ENCODE peak calls at places on chromosomes 7 and 10, in eight cellular contexts. One of them, this sample, is unnamed.

GRCh38 chr10:34743804-34744203 is 71.3 kb downstream of the PARD3 start:
- DNase-seq in colonic mucosa: no peak
- DNase-seq in CD8-positive, alpha-beta T cell: no peak
- DNase-seq in BJ: no peak
- DNase-seq in AG10803: peak; percentile 71
- DNase-seq in tibial nerve: no peak
- DNase-seq in heart left ventricle: peak; percentile 68
- DNase-seq in ovary: peak; percentile 29
- DNase-seq in this sample: no peak

GRCh38 chr7:29957921-29958320 is 31.7 kb downstream of the SCRN1 start:
- DNase-seq in tibial nerve: no peak
- DNase-seq in BJ: no peak
- DNase-seq in ovary: no peak
- DNase-seq in heart left ventricle: no peak
- DNase-seq in CD8-positive, alpha-beta T cell: no peak
- DNase-seq in AG10803: no peak
- DNase-seq in colonic mucosa: no peak
- DNase-seq in this sample: no peak

GRCh38 chr10:72334196-72334831 is 20.4 kb downstream of the DNAJB12 start:
- DNase-seq in BJ: no peak
- DNase-seq in ovary: peak; percentile 84
- DNase-seq in AG10803: no peak
- DNase-seq in CD8-positive, alpha-beta T cell: no peak
- DNase-seq in colonic mucosa: no peak
- DNase-seq in tibial nerve: no peak
- DNase-seq in heart left ventricle: peak; percentile 66
- DNase-seq in this sample: peak; percentile 88

GRCh38 chr10:46285300-46285699 is 1.5 kb upstream of the ANTXRL start:
- DNase-seq in AG10803: no peak
- DNase-seq in tibial nerve: no peak
- DNase-seq in BJ: no peak
- DNase-seq in heart left ventricle: no peak
- DNase-seq in CD8-positive, alpha-beta T cell: no peak
- DNase-seq in ovary: no peak
- DNase-seq in colonic mucosa: no peak
- DNase-seq in this sample: no peak

GRCh38 chr7:111362660-111363059 is 199.6 kb downstream of the IMMP2L start:
- DNase-seq in BJ: no peak
- DNase-seq in CD8-positive, alpha-beta T cell: no peak
- DNase-seq in ovary: no peak
- DNase-seq in tibial nerve: no peak
- DNase-seq in AG10803: peak; percentile 51
- DNase-seq in colonic mucosa: no peak
- DNase-seq in heart left ventricle: no peak
- DNase-seq in this sample: no peak

GRCh38 chr7:51310131-51310583 is 6.5 kb downstream of the COBL start:
- DNase-seq in CD8-positive, alpha-beta T cell: no peak
- DNase-seq in ovary: no peak
- DNase-seq in BJ: no peak
- DNase-seq in colonic mucosa: no peak
- DNase-seq in AG10803: no peak
- DNase-seq in heart left ventricle: no peak
- DNase-seq in tibial nerve: no peak
- DNase-seq in this sample: no peak

GRCh38 chr7:101420436-101420835 is 57.8 kb downstream of the COL26A1 start:
- DNase-seq in tibial nerve: no peak
- DNase-seq in heart left ventricle: no peak
- DNase-seq in colonic mucosa: no peak
- DNase-seq in AG10803: no peak
- DNase-seq in BJ: no peak
- DNase-seq in CD8-positive, alpha-beta T cell: no peak
- DNase-seq in ovary: no peak
- DNase-seq in this sample: no peak

GRCh38 chr7:72546586-72546985 is 134.4 kb upstream of the CALN1 start:
- DNase-seq in colonic mucosa: no peak
- DNase-seq in CD8-positive, alpha-beta T cell: no peak
- DNase-seq in AG10803: no peak
- DNase-seq in tibial nerve: no peak
- DNase-seq in ovary: no peak
- DNase-seq in BJ: no peak
- DNase-seq in heart left ventricle: no peak
- DNase-seq in this sample: no peak

GRCh38 chr7:152395115-152395514 is 40.7 kb downstream of the KMT2C start:
- DNase-seq in CD8-positive, alpha-beta T cell: no peak
- DNase-seq in AG10803: no peak
- DNase-seq in BJ: no peak
- DNase-seq in colonic mucosa: no peak
- DNase-seq in tibial nerve: no peak
- DNase-seq in ovary: no peak
- DNase-seq in heart left ventricle: no peak
- DNase-seq in this sample: peak; percentile 21

GRCh38 chr10:87803831-87804230 is 14.2 kb downstream of the ATAD1 start:
- DNase-seq in AG10803: no peak
- DNase-seq in heart left ventricle: no peak
- DNase-seq in CD8-positive, alpha-beta T cell: no peak
- DNase-seq in colonic mucosa: no peak
- DNase-seq in tibial nerve: no peak
- DNase-seq in ovary: no peak
- DNase-seq in BJ: no peak
- DNase-seq in this sample: no peak

GRCh38 chr10:126872768-126873167 is 32.5 kb upstream of the DOCK1 start:
- DNase-seq in CD8-positive, alpha-beta T cell: no peak
- DNase-seq in heart left ventricle: no peak
- DNase-seq in ovary: no peak
- DNase-seq in colonic mucosa: no peak
- DNase-seq in AG10803: no peak
- DNase-seq in BJ: no peak
- DNase-seq in tibial nerve: no peak
- DNase-seq in this sample: no peak

GRCh38 chr10:16835223-16835622 is 18.0 kb upstream of the RSU1 start:
- DNase-seq in heart left ventricle: no peak
- DNase-seq in BJ: no peak
- DNase-seq in AG10803: no peak
- DNase-seq in ovary: no peak
- DNase-seq in tibial nerve: no peak
- DNase-seq in colonic mucosa: no peak
- DNase-seq in CD8-positive, alpha-beta T cell: no peak
- DNase-seq in this sample: no peak

GRCh38 chr7:116728413-116728812 is 56.4 kb downstream of the MET start:
- DNase-seq in AG10803: no peak
- DNase-seq in tibial nerve: no peak
- DNase-seq in CD8-positive, alpha-beta T cell: no peak
- DNase-seq in colonic mucosa: no peak
- DNase-seq in heart left ventricle: no peak
- DNase-seq in BJ: no peak
- DNase-seq in ovary: no peak
- DNase-seq in this sample: no peak

GRCh38 chr7:149824748-149825566 is 13.2 kb upstream of the ZNF862 start:
- DNase-seq in colonic mucosa: no peak
- DNase-seq in tibial nerve: no peak
- DNase-seq in ovary: no peak
- DNase-seq in heart left ventricle: no peak
- DNase-seq in CD8-positive, alpha-beta T cell: no peak
- DNase-seq in BJ: no peak
- DNase-seq in AG10803: no peak
- DNase-seq in this sample: no peak

GRCh38 chr7:86372262-86372661 is 271.4 kb upstream of the GRM3 start:
- DNase-seq in colonic mucosa: no peak
- DNase-seq in ovary: no peak
- DNase-seq in CD8-positive, alpha-beta T cell: no peak
- DNase-seq in tibial nerve: no peak
- DNase-seq in heart left ventricle: no peak
- DNase-seq in AG10803: no peak
- DNase-seq in BJ: no peak
- DNase-seq in this sample: no peak

GRCh38 chr7:84193787-84194186 is 802 bp downstream of the SEMA3A start:
- DNase-seq in CD8-positive, alpha-beta T cell: no peak
- DNase-seq in heart left ventricle: no peak
- DNase-seq in ovary: no peak
- DNase-seq in BJ: no peak
- DNase-seq in AG10803: no peak
- DNase-seq in colonic mucosa: no peak
- DNase-seq in tibial nerve: no peak
- DNase-seq in this sample: no peak

GRCh38 chr10:29480281-29480954 is 154.4 kb downstream of the SVIL start:
- DNase-seq in BJ: no peak
- DNase-seq in AG10803: no peak
- DNase-seq in tibial nerve: no peak
- DNase-seq in heart left ventricle: no peak
- DNase-seq in CD8-positive, alpha-beta T cell: no peak
- DNase-seq in ovary: no peak
- DNase-seq in colonic mucosa: no peak
- DNase-seq in this sample: no peak

GRCh38 chr7:45157286-45157652 is 322 bp upstream of the RAMP3 start:
- DNase-seq in CD8-positive, alpha-beta T cell: no peak
- DNase-seq in heart left ventricle: no peak
- DNase-seq in tibial nerve: no peak
- DNase-seq in colonic mucosa: no peak
- DNase-seq in ovary: no peak
- DNase-seq in BJ: no peak
- DNase-seq in AG10803: no peak
- DNase-seq in this sample: no peak
- H3K4me3 ChIP-seq in CD8-positive, alpha-beta T cell: no peak overlapping the region
- H3K4me3 ChIP-seq in heart left ventricle: peak overlapping the region; percentile 60
- H3K4me3 ChIP-seq in tibial nerve: peak overlapping the region; percentile 7
- H3K4me3 ChIP-seq in colonic mucosa: no peak overlapping the region
- H3K4me3 ChIP-seq in ovary: peak overlapping the region; percentile 18
- H3K4me3 ChIP-seq in BJ: no peak overlapping the region
- H3K4me3 ChIP-seq in AG10803: no peak overlapping the region
- H3K4me3 ChIP-seq in this sample: no peak overlapping the region

DNA sequence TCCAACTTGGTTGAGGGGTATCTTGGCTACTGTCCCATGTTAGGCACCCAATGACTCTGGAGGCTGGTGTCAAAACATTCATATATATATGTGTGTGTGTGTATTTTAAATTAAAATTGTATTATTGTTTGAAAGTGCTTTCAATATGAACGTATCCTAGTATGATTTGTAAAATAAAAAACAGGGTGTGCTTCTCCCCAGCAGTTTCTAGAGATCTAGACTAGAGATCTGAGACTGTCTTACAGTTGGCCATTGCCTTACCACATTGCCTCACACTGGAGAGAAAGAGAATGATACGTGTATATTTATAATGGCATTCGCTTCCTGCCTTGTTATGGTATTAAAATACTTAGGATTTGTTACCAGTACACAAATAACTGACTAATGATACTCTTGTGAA is 1.2 kb downstream of the BAG3 start:
- DNase-seq in AG10803: peak; percentile 72
- DNase-seq in ovary: no peak
- DNase-seq in tibial nerve: peak; percentile 32
- DNase-seq in BJ: peak; percentile 35
- DNase-seq in colonic mucosa: peak; percentile 29
- DNase-seq in heart left ventricle: no peak
- DNase-seq in CD8-positive, alpha-beta T cell: no peak
- DNase-seq in this sample: peak; percentile 56
- TF ChIP-seq CTCF in AG10803: peak; percentile 50
- TF ChIP-seq CTCF in ovary: no peak
- TF ChIP-seq CTCF in tibial nerve: no peak
- TF ChIP-seq CTCF in BJ: peak; percentile 46
- TF ChIP-seq CTCF in colonic mucosa: peak; percentile 25
- TF ChIP-seq CTCF in heart left ventricle: peak; percentile 52
- TF ChIP-seq CTCF in CD8-positive, alpha-beta T cell: peak; percentile 50
- TF ChIP-seq CTCF in this sample: peak; percentile 45

DNA sequence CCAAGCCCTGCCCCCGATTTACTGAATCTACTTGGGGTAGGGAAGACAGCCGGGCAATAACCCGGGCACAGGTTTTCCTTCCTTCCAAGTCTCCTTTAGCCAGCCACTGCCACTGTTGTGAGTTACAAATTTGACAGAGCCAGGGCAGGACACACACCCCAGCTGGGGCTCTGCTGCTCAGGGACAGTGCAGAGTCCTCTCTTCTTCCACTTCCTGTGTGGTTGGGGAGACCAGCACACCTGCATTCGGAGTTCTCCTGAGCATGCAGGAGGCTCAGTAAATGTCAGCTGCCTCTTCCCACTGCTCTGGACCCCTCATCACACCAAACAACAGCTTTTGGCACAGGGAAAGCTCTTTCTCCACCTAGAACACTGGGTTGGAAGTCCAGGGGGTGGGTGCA is 21.3 kb downstream of the CHST15 start:
- DNase-seq in colonic mucosa: no peak
- DNase-seq in heart left ventricle: no peak
- DNase-seq in ovary: no peak
- DNase-seq in BJ: no peak
- DNase-seq in CD8-positive, alpha-beta T cell: no peak
- DNase-seq in AG10803: no peak
- DNase-seq in tibial nerve: no peak
- DNase-seq in this sample: no peak
- H3K4me3 ChIP-seq in colonic mucosa: no peak overlapping the region
- H3K4me3 ChIP-seq in heart left ventricle: no peak overlapping the region
- H3K4me3 ChIP-seq in ovary: no peak overlapping the region
- H3K4me3 ChIP-seq in BJ: no peak overlapping the region
- H3K4me3 ChIP-seq in CD8-positive, alpha-beta T cell: no peak overlapping the region
- H3K4me3 ChIP-seq in AG10803: no peak overlapping the region
- H3K4me3 ChIP-seq in tibial nerve: no peak overlapping the region
- H3K4me3 ChIP-seq in this sample: no peak overlapping the region

GRCh38 chr10:35803046-35803445 is 160.9 kb upstream of the FZD8 start:
- DNase-seq in ovary: no peak
- DNase-seq in CD8-positive, alpha-beta T cell: no peak
- DNase-seq in heart left ventricle: no peak
- DNase-seq in AG10803: no peak
- DNase-seq in colonic mucosa: no peak
- DNase-seq in BJ: no peak
- DNase-seq in tibial nerve: no peak
- DNase-seq in this sample: no peak
- TF ChIP-seq CTCF in ovary: no peak
- TF ChIP-seq CTCF in CD8-positive, alpha-beta T cell: no peak
- TF ChIP-seq CTCF in heart left ventricle: no peak
- TF ChIP-seq CTCF in AG10803: no peak
- TF ChIP-seq CTCF in colonic mucosa: no peak
- TF ChIP-seq CTCF in BJ: no peak
- TF ChIP-seq CTCF in tibial nerve: no peak
- TF ChIP-seq CTCF in this sample: no peak

GRCh38 chr10:22280078-22280477 is 36.1 kb upstream of the COMMD3 start:
- DNase-seq in CD8-positive, alpha-beta T cell: no peak
- DNase-seq in AG10803: no peak
- DNase-seq in ovary: no peak
- DNase-seq in heart left ventricle: no peak
- DNase-seq in tibial nerve: no peak
- DNase-seq in BJ: no peak
- DNase-seq in colonic mucosa: no peak
- DNase-seq in this sample: no peak
- H3K4me3 ChIP-seq in CD8-positive, alpha-beta T cell: no peak overlapping the region
- H3K4me3 ChIP-seq in AG10803: no peak overlapping the region
- H3K4me3 ChIP-seq in ovary: no peak overlapping the region
- H3K4me3 ChIP-seq in heart left ventricle: no peak overlapping the region
- H3K4me3 ChIP-seq in tibial nerve: no peak overlapping the region
- H3K4me3 ChIP-seq in BJ: no peak overlapping the region
- H3K4me3 ChIP-seq in colonic mucosa: no peak overlapping the region
- H3K4me3 ChIP-seq in this sample: no peak overlapping the region